ENCODE peak calls at places on chromosomes 7 and 10, in six cellular contexts. One of them, this sample, is unnamed.

GRCh38 chr10:20494474-20494873 is 402.6 kb downstream of the NEBL start:
- DNase-seq in NCI-H1105: no peak
- DNase-seq in astrocyte: peak; percentile 8
- DNase-seq in GM12865: no peak
- DNase-seq in activated CD4-positive, alpha-beta T cell treated with anti-CD3 and anti-CD28 coated beads for 24 hours: no peak
- DNase-seq in AG08395: no peak
- DNase-seq in this sample: no peak

GRCh38 chr10:6667679-6668270 is 87.7 kb upstream of the PRKCQ start:
- DNase-seq in AG08395: peak; percentile 41
- DNase-seq in astrocyte: peak; percentile 9
- DNase-seq in activated CD4-positive, alpha-beta T cell treated with anti-CD3 and anti-CD28 coated beads for 24 hours: peak; percentile 32
- DNase-seq in GM12865: peak; percentile 5
- DNase-seq in NCI-H1105: no peak
- DNase-seq in this sample: peak; percentile 74

GRCh38 chr7:39909526-39909925 is 40.5 kb upstream of the CDK13 start:
- DNase-seq in activated CD4-positive, alpha-beta T cell treated with anti-CD3 and anti-CD28 coated beads for 24 hours: no peak
- DNase-seq in AG08395: no peak
- DNase-seq in NCI-H1105: no peak
- DNase-seq in astrocyte: no peak
- DNase-seq in GM12865: no peak
- DNase-seq in this sample: no peak

GRCh38 chr10:43214956-43215561 is 51.8 kb downstream of the RASGEF1A start:
- DNase-seq in astrocyte: no peak
- DNase-seq in activated CD4-positive, alpha-beta T cell treated with anti-CD3 and anti-CD28 coated beads for 24 hours: no peak
- DNase-seq in GM12865: no peak
- DNase-seq in AG08395: no peak
- DNase-seq in NCI-H1105: no peak
- DNase-seq in this sample: no peak

GRCh38 chr10:104297697-104298660 is 29.0 kb downstream of the GSTO2 start:
- DNase-seq in astrocyte: peak; percentile 92
- DNase-seq in GM12865: no peak
- DNase-seq in activated CD4-positive, alpha-beta T cell treated with anti-CD3 and anti-CD28 coated beads for 24 hours: no peak
- DNase-seq in NCI-H1105: no peak
- DNase-seq in AG08395: no peak
- DNase-seq in this sample: peak; percentile 28

GRCh38 chr7:67453981-67454380 is 457.3 kb downstream of the TYW1 start:
- DNase-seq in AG08395: no peak
- DNase-seq in NCI-H1105: no peak
- DNase-seq in GM12865: no peak
- DNase-seq in astrocyte: no peak
- DNase-seq in activated CD4-positive, alpha-beta T cell treated with anti-CD3 and anti-CD28 coated beads for 24 hours: no peak
- DNase-seq in this sample: no peak

GRCh38 chr10:46547881-46548780 is 8.3 kb downstream of the GPRIN2 start:
- DNase-seq in GM12865: no peak
- DNase-seq in NCI-H1105: no peak
- DNase-seq in astrocyte: peak; percentile 27
- DNase-seq in AG08395: no peak
- DNase-seq in activated CD4-positive, alpha-beta T cell treated with anti-CD3 and anti-CD28 coated beads for 24 hours: no peak
- DNase-seq in this sample: peak; percentile 73

GRCh38 chr10:131722525-131723264 is 178.1 kb upstream of the PPP2R2D start:
- DNase-seq in GM12865: no peak
- DNase-seq in NCI-H1105: no peak
- DNase-seq in astrocyte: no peak
- DNase-seq in AG08395: no peak
- DNase-seq in activated CD4-positive, alpha-beta T cell treated with anti-CD3 and anti-CD28 coated beads for 24 hours: no peak
- DNase-seq in this sample: no peak

GRCh38 chr7:116380030-116380429 is 119.5 kb upstream of the CAV2 start:
- DNase-seq in AG08395: peak; percentile 66
- DNase-seq in NCI-H1105: no peak
- DNase-seq in activated CD4-positive, alpha-beta T cell treated with anti-CD3 and anti-CD28 coated beads for 24 hours: no peak
- DNase-seq in astrocyte: peak; percentile 27
- DNase-seq in GM12865: no peak
- DNase-seq in this sample: peak; percentile 83

GRCh38 chr7:151379193-151379520 is 30.7 kb downstream of the WDR86 start:
- DNase-seq in GM12865: no peak
- DNase-seq in NCI-H1105: no peak
- DNase-seq in astrocyte: no peak
- DNase-seq in AG08395: no peak
- DNase-seq in activated CD4-positive, alpha-beta T cell treated with anti-CD3 and anti-CD28 coated beads for 24 hours: no peak
- DNase-seq in this sample: no peak

GRCh38 chr7:115844857-115845256 is 185.7 kb downstream of the TFEC start:
- DNase-seq in activated CD4-positive, alpha-beta T cell treated with anti-CD3 and anti-CD28 coated beads for 24 hours: no peak
- DNase-seq in NCI-H1105: no peak
- DNase-seq in AG08395: no peak
- DNase-seq in GM12865: no peak
- DNase-seq in astrocyte: no peak
- DNase-seq in this sample: peak; percentile 31

GRCh38 chr10:33859319-33860022 is 525.0 kb upstream of the NRP1 start:
- DNase-seq in GM12865: no peak
- DNase-seq in NCI-H1105: no peak
- DNase-seq in astrocyte: no peak
- DNase-seq in activated CD4-positive, alpha-beta T cell treated with anti-CD3 and anti-CD28 coated beads for 24 hours: no peak
- DNase-seq in AG08395: no peak
- DNase-seq in this sample: no peak

GRCh38 chr7:17056491-17057142 is 174.8 kb upstream of the AGR3 start:
- DNase-seq in AG08395: peak; percentile 38
- DNase-seq in astrocyte: peak; percentile 66
- DNase-seq in activated CD4-positive, alpha-beta T cell treated with anti-CD3 and anti-CD28 coated beads for 24 hours: no peak
- DNase-seq in GM12865: no peak
- DNase-seq in NCI-H1105: no peak
- DNase-seq in this sample: peak; percentile 16

GRCh38 chr7:105652359-105652993 is 71.2 kb upstream of the EFCAB10 start:
- DNase-seq in AG08395: peak; percentile 91
- DNase-seq in NCI-H1105: peak; percentile 54
- DNase-seq in activated CD4-positive, alpha-beta T cell treated with anti-CD3 and anti-CD28 coated beads for 24 hours: peak; percentile 46
- DNase-seq in astrocyte: peak; percentile 30
- DNase-seq in GM12865: peak; percentile 72
- DNase-seq in this sample: peak; percentile 79

GRCh38 chr7:78607099-78607498 is 808.5 kb downstream of the PHTF2 start:
- DNase-seq in NCI-H1105: no peak
- DNase-seq in astrocyte: no peak
- DNase-seq in activated CD4-positive, alpha-beta T cell treated with anti-CD3 and anti-CD28 coated beads for 24 hours: no peak
- DNase-seq in AG08395: no peak
- DNase-seq in GM12865: peak; percentile 15
- DNase-seq in this sample: peak; percentile 7

GRCh38 chr7:22333680-22334141 is 23.2 kb downstream of the RAPGEF5 start:
- DNase-seq in GM12865: no peak
- DNase-seq in AG08395: no peak
- DNase-seq in NCI-H1105: peak; percentile 46
- DNase-seq in astrocyte: no peak
- DNase-seq in activated CD4-positive, alpha-beta T cell treated with anti-CD3 and anti-CD28 coated beads for 24 hours: no peak
- DNase-seq in this sample: no peak

GRCh38 chr10:31071232-31071999 is 39.8 kb upstream of the ZNF438 start:
- DNase-seq in astrocyte: peak; percentile 85
- DNase-seq in activated CD4-positive, alpha-beta T cell treated with anti-CD3 and anti-CD28 coated beads for 24 hours: no peak
- DNase-seq in AG08395: peak; percentile 72
- DNase-seq in NCI-H1105: no peak
- DNase-seq in GM12865: no peak
- DNase-seq in this sample: peak; percentile 92

GRCh38 chr10:129468187-129468586 is 1.1 kb downstream of the MGMT start:
- DNase-seq in NCI-H1105: no peak
- DNase-seq in GM12865: no peak
- DNase-seq in astrocyte: no peak
- DNase-seq in activated CD4-positive, alpha-beta T cell treated with anti-CD3 and anti-CD28 coated beads for 24 hours: no peak
- DNase-seq in AG08395: no peak
- DNase-seq in this sample: no peak